ENCODE peak calls at places on chromosome 10, in eight cellular contexts. One of them, this sample, is unnamed. For H3K9me3 and H3K27me3, the result is how much of the 10 kb centered on the place peaks cover.

GRCh38 chr10:115417585-115418265 is 324.6 kb downstream of the ATRNL1 start:
- DNase-seq in aorta: peak
- DNase-seq in body of pancreas: peak
- DNase-seq in psoas muscle: no peak
- DNase-seq in AG04450: peak
- DNase-seq in CD8-positive, alpha-beta memory T cell: no peak
- DNase-seq in gastrocnemius medialis: no peak
- DNase-seq in heart left ventricle: no peak
- DNase-seq in this sample: peak

GRCh38 chr10:126468467-126468866 is 80.2 kb upstream of the ADAM12 start:
- DNase-seq in gastrocnemius medialis: no peak
- DNase-seq in CD8-positive, alpha-beta memory T cell: no peak
- DNase-seq in aorta: no peak
- DNase-seq in psoas muscle: no peak
- DNase-seq in heart left ventricle: no peak
- DNase-seq in body of pancreas: no peak
- DNase-seq in AG04450: no peak
- DNase-seq in this sample: no peak

GRCh38 chr10:73439055-73439454 is 5.7 kb upstream of the MSS51 start:
- DNase-seq in gastrocnemius medialis: no peak
- DNase-seq in AG04450: peak
- DNase-seq in CD8-positive, alpha-beta memory T cell: no peak
- DNase-seq in psoas muscle: no peak
- DNase-seq in body of pancreas: no peak
- DNase-seq in aorta: no peak
- DNase-seq in heart left ventricle: no peak
- DNase-seq in this sample: no peak

GRCh38 chr10:14698487-14699170 is 76.1 kb downstream of the FAM107B start:
- DNase-seq in aorta: no peak
- DNase-seq in CD8-positive, alpha-beta memory T cell: no peak
- DNase-seq in body of pancreas: peak
- DNase-seq in psoas muscle: no peak
- DNase-seq in heart left ventricle: no peak
- DNase-seq in AG04450: peak
- DNase-seq in gastrocnemius medialis: no peak
- DNase-seq in this sample: peak

GRCh38 chr10:117373848-117374505 is 1.3 kb downstream of the PDZD8 start:
- DNase-seq in heart left ventricle: peak
- DNase-seq in body of pancreas: peak
- DNase-seq in CD8-positive, alpha-beta memory T cell: peak
- DNase-seq in AG04450: no peak
- DNase-seq in gastrocnemius medialis: peak
- DNase-seq in psoas muscle: peak
- DNase-seq in aorta: peak
- DNase-seq in this sample: no peak

GRCh38 chr10:75294518-75294865 is 58.7 kb upstream of the COMTD1 start:
- DNase-seq in gastrocnemius medialis: peak
- DNase-seq in aorta: peak
- DNase-seq in psoas muscle: peak
- DNase-seq in body of pancreas: peak
- DNase-seq in AG04450: no peak
- DNase-seq in CD8-positive, alpha-beta memory T cell: no peak
- DNase-seq in heart left ventricle: peak
- DNase-seq in this sample: peak

GRCh38 chr10:78528749-78529204 is 495.1 kb downstream of the RPS24 start:
- DNase-seq in CD8-positive, alpha-beta memory T cell: no peak
- DNase-seq in AG04450: no peak
- DNase-seq in psoas muscle: no peak
- DNase-seq in aorta: no peak
- DNase-seq in body of pancreas: peak
- DNase-seq in heart left ventricle: no peak
- DNase-seq in gastrocnemius medialis: no peak
- DNase-seq in this sample: no peak

GRCh38 chr10:122086416-122087240 is 97.7 kb downstream of the TACC2 start:
- DNase-seq in heart left ventricle: no peak
- DNase-seq in AG04450: no peak
- DNase-seq in gastrocnemius medialis: peak
- DNase-seq in aorta: peak
- DNase-seq in psoas muscle: no peak
- DNase-seq in body of pancreas: no peak
- DNase-seq in CD8-positive, alpha-beta memory T cell: no peak
- DNase-seq in this sample: no peak

GRCh38 chr10:52571516-52572182 is 200.9 kb downstream of the MBL2 start:
- DNase-seq in gastrocnemius medialis: no peak
- DNase-seq in heart left ventricle: no peak
- DNase-seq in AG04450: no peak
- DNase-seq in psoas muscle: no peak
- DNase-seq in CD8-positive, alpha-beta memory T cell: no peak
- DNase-seq in aorta: no peak
- DNase-seq in body of pancreas: no peak
- DNase-seq in this sample: no peak

GRCh38 chr10:44377651-44378310 is 7.1 kb downstream of the CXCL12 start:
- DNase-seq in heart left ventricle: no peak
- DNase-seq in aorta: peak
- DNase-seq in AG04450: no peak
- DNase-seq in CD8-positive, alpha-beta memory T cell: no peak
- DNase-seq in psoas muscle: no peak
- DNase-seq in gastrocnemius medialis: no peak
- DNase-seq in body of pancreas: no peak
- DNase-seq in this sample: no peak

GRCh38 chr10:122939133-122939532 is 14.9 kb downstream of the C10orf88 start:
- DNase-seq in psoas muscle: no peak
- DNase-seq in gastrocnemius medialis: no peak
- DNase-seq in AG04450: no peak
- DNase-seq in body of pancreas: no peak
- DNase-seq in CD8-positive, alpha-beta memory T cell: no peak
- DNase-seq in aorta: no peak
- DNase-seq in heart left ventricle: no peak
- DNase-seq in this sample: no peak

GRCh38 chr10:81215498-81215897 is 659.5 kb upstream of the NRG3 start:
- DNase-seq in gastrocnemius medialis: no peak
- DNase-seq in aorta: no peak
- DNase-seq in psoas muscle: no peak
- DNase-seq in CD8-positive, alpha-beta memory T cell: no peak
- DNase-seq in AG04450: no peak
- DNase-seq in body of pancreas: no peak
- DNase-seq in heart left ventricle: no peak
- DNase-seq in this sample: no peak

GRCh38 chr10:81216949-81217348 is 658.0 kb upstream of the NRG3 start:
- DNase-seq in AG04450: no peak
- DNase-seq in CD8-positive, alpha-beta memory T cell: no peak
- DNase-seq in aorta: no peak
- DNase-seq in body of pancreas: no peak
- DNase-seq in heart left ventricle: no peak
- DNase-seq in gastrocnemius medialis: no peak
- DNase-seq in psoas muscle: no peak
- DNase-seq in this sample: no peak

GRCh38 chr10:81213360-81213759 is 661.6 kb upstream of the NRG3 start:
- DNase-seq in AG04450: no peak
- DNase-seq in psoas muscle: no peak
- DNase-seq in CD8-positive, alpha-beta memory T cell: no peak
- DNase-seq in heart left ventricle: no peak
- DNase-seq in body of pancreas: no peak
- DNase-seq in aorta: no peak
- DNase-seq in gastrocnemius medialis: no peak
- DNase-seq in this sample: no peak

GRCh38 chr10:81219758-81220157 is 655.2 kb upstream of the NRG3 start:
- DNase-seq in heart left ventricle: no peak
- DNase-seq in body of pancreas: no peak
- DNase-seq in psoas muscle: no peak
- DNase-seq in AG04450: no peak
- DNase-seq in gastrocnemius medialis: no peak
- DNase-seq in aorta: no peak
- DNase-seq in CD8-positive, alpha-beta memory T cell: no peak
- DNase-seq in this sample: no peak

GRCh38 chr10:81218307-81218706 is 656.7 kb upstream of the NRG3 start:
- DNase-seq in body of pancreas: no peak
- DNase-seq in psoas muscle: no peak
- DNase-seq in heart left ventricle: no peak
- DNase-seq in AG04450: no peak
- DNase-seq in aorta: no peak
- DNase-seq in CD8-positive, alpha-beta memory T cell: no peak
- DNase-seq in gastrocnemius medialis: no peak
- DNase-seq in this sample: no peak
- H3K9me3 ChIP-seq in body of pancreas: under half
- H3K9me3 ChIP-seq in psoas muscle: under half
- H3K9me3 ChIP-seq in heart left ventricle: under half
- H3K9me3 ChIP-seq in AG04450: under half
- H3K9me3 ChIP-seq in aorta: under half
- H3K9me3 ChIP-seq in CD8-positive, alpha-beta memory T cell: under half
- H3K9me3 ChIP-seq in gastrocnemius medialis: under half
- H3K9me3 ChIP-seq in this sample: under half

GRCh38 chr10:80507484-80507880 is 30.2 kb upstream of the SH2D4B start:
- DNase-seq in CD8-positive, alpha-beta memory T cell: no peak
- DNase-seq in heart left ventricle: no peak
- DNase-seq in psoas muscle: no peak
- DNase-seq in body of pancreas: no peak
- DNase-seq in gastrocnemius medialis: no peak
- DNase-seq in AG04450: no peak
- DNase-seq in aorta: no peak
- DNase-seq in this sample: no peak
- H3K27me3 ChIP-seq in CD8-positive, alpha-beta memory T cell: under half
- H3K27me3 ChIP-seq in heart left ventricle: under half
- H3K27me3 ChIP-seq in psoas muscle: under half
- H3K27me3 ChIP-seq in body of pancreas: under half
- H3K27me3 ChIP-seq in gastrocnemius medialis: under half
- H3K27me3 ChIP-seq in AG04450: under half
- H3K27me3 ChIP-seq in aorta: under half
- H3K27me3 ChIP-seq in this sample: under half

DNA sequence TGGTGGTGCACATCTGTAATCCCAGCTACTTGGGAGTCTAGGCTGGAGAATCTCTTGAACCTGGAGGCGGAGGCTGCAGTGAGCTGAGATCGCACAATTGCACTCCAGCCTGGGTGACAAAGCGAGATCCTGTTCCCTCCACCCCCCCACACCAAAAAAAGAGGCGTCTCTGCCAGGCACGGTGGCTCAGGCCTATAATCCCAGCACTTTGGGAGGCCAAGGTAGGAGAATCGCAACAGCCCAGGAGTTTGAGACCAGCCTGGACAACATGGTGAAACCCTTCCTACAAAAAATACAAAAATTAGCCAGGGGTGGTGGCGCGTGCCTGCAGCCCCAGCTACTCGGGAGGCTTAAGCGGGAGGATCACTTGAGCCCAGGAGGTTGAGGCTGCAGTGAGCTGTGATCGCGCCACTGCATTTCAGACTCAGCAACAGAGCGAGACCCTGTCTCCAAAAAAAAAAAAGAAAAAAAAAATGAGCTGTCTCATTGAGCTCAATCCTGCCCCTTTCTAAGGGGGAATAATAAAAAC is 1.8 kb downstream of the ACTR1A start:
- DNase-seq in aorta: no peak
- DNase-seq in CD8-positive, alpha-beta memory T cell: no peak
- DNase-seq in gastrocnemius medialis: no peak
- DNase-seq in psoas muscle: no peak
- DNase-seq in heart left ventricle: no peak
- DNase-seq in AG04450: no peak
- DNase-seq in body of pancreas: no peak
- DNase-seq in this sample: no peak
- H3K4me3 ChIP-seq in aorta: no peak
- H3K4me3 ChIP-seq in CD8-positive, alpha-beta memory T cell: no peak
- H3K4me3 ChIP-seq in gastrocnemius medialis: peak
- H3K4me3 ChIP-seq in psoas muscle: peak
- H3K4me3 ChIP-seq in heart left ventricle: peak
- H3K4me3 ChIP-seq in AG04450: peak
- H3K4me3 ChIP-seq in body of pancreas: no peak
- H3K4me3 ChIP-seq in this sample: peak

DNA sequence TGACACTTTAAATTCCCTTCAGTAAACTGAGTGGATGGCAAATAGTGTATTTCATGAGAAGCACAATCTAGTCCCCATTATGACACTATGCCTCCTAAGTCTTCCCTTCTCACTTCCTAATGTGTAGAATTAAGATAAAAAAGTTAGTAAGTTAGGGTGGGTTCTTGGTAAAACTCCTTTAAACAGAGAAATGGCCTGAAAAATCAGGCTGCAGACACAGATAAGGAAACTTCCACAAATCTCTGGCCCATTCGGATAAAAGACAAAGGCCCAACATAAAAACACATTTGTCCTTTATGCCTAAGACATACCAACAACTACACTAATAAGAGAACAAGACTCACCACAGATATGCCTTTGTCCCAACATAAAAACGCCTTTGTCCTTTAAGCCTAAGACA is 21.5 kb downstream of the AKR1C8 start:
- DNase-seq in CD8-positive, alpha-beta memory T cell: no peak
- DNase-seq in psoas muscle: no peak
- DNase-seq in gastrocnemius medialis: no peak
- DNase-seq in AG04450: no peak
- DNase-seq in heart left ventricle: no peak
- DNase-seq in body of pancreas: no peak
- DNase-seq in aorta: no peak
- DNase-seq in this sample: no peak
- H3K9me3 ChIP-seq in CD8-positive, alpha-beta memory T cell: under half
- H3K9me3 ChIP-seq in psoas muscle: under half
- H3K9me3 ChIP-seq in gastrocnemius medialis: under half
- H3K9me3 ChIP-seq in AG04450: under half
- H3K9me3 ChIP-seq in heart left ventricle: under half
- H3K9me3 ChIP-seq in body of pancreas: under half
- H3K9me3 ChIP-seq in aorta: under half
- H3K9me3 ChIP-seq in this sample: under half

GRCh38 chr10:114403545-114404161 is 649 bp downstream of the AFAP1L2 start:
- DNase-seq in aorta: peak
- DNase-seq in body of pancreas: peak
- DNase-seq in AG04450: no peak
- DNase-seq in CD8-positive, alpha-beta memory T cell: no peak
- DNase-seq in gastrocnemius medialis: no peak
- DNase-seq in heart left ventricle: peak
- DNase-seq in psoas muscle: peak
- DNase-seq in this sample: no peak
- H3K27me3 ChIP-seq in aorta: under half
- H3K27me3 ChIP-seq in body of pancreas: under half
- H3K27me3 ChIP-seq in AG04450: half or more
- H3K27me3 ChIP-seq in CD8-positive, alpha-beta memory T cell: under half
- H3K27me3 ChIP-seq in gastrocnemius medialis: under half
- H3K27me3 ChIP-seq in heart left ventricle: under half
- H3K27me3 ChIP-seq in psoas muscle: under half
- H3K27me3 ChIP-seq in this sample: under half